ENCODE peak calls at places on chromosomes 11 and 22, in eight cellular contexts. F is uterus; J is endothelial cell of umbilical vein; Y is neuronal stem cell; V is heart right ventricle; A is cardiac muscle cell; W is CD8-positive, alpha-beta T cell; C is endodermal cell. S is an unnamed sample. For H3K27me3, the result is how much of the 10 kb centered on the place peaks cover.

GRCh38 chr11:113192121-113192925 is 122.1 kb upstream of the TTC12 start:
- DNase-seq in F (no peak), J (no peak), Y (peak), V (no peak), A (no peak), W (no peak), C (no peak), S (no peak)

GRCh38 chr11:104570088-104570701 is 328.1 kb downstream of the CASP12 start:
- DNase-seq in F (no peak), J (peak), Y (no peak), V (no peak), A (no peak), W (no peak), C (no peak), S (peak)

GRCh38 chr11:65661599-65662246 is 993 bp downstream of the RELA start:
- DNase-seq in F (peak), J (no peak), Y (no peak), V (no peak), A (no peak), W (no peak), C (peak), S (no peak)

GRCh38 chr11:35549787-35550186 is 24.4 kb upstream of the PAMR1 start:
- DNase-seq in F (no peak), J (no peak), Y (peak), V (no peak), A (peak), W (no peak), C (peak), S (peak)

GRCh38 chr11:69396051-69396947 is 85.2 kb upstream of the LINC01488 start:
- DNase-seq in F (no peak), J (no peak), Y (no peak), V (no peak), A (no peak), W (no peak), C (no peak), S (no peak)

GRCh38 chr22:39408807-39409206 is 9.2 kb downstream of the TAB1 start:
- DNase-seq in F (no peak), J (no peak), Y (no peak), V (no peak), A (no peak), W (no peak), C (no peak), S (no peak)

GRCh38 chr11:41289408-41289807 is 170.0 kb downstream of the LRRC4C start:
- DNase-seq in F (no peak), J (no peak), Y (no peak), V (no peak), A (no peak), W (no peak), C (no peak), S (no peak)

GRCh38 chr11:126595560-126595959 is 240.1 kb downstream of the ST3GAL4 start:
- DNase-seq in F (no peak), J (no peak), Y (no peak), V (no peak), A (no peak), W (no peak), C (peak), S (no peak)

GRCh38 chr22:17920992-17921650 is 103.2 kb downstream of the MICAL3 start:
- DNase-seq in F (no peak), J (no peak), Y (no peak), V (no peak), A (no peak), W (no peak), C (no peak), S (no peak)

GRCh38 chr11:76765863-76766350 is 17.2 kb upstream of the TSKU start:
- DNase-seq in F (no peak), J (no peak), Y (no peak), V (no peak), A (no peak), W (no peak), C (peak), S (no peak)

GRCh38 chr11:115869780-115870431 is 365.7 kb upstream of the CADM1 start:
- DNase-seq in F (no peak), J (no peak), Y (no peak), V (no peak), A (peak), W (no peak), C (peak), S (peak)

GRCh38 chr22:40423882-40424640 is 53.7 kb downstream of the SGSM3 start:
- DNase-seq in F (no peak), J (no peak), Y (no peak), V (no peak), A (no peak), W (no peak), C (no peak), S (no peak)

GRCh38 chr11:1235615-1236315 is 12.9 kb downstream of the MUC5B start:
- DNase-seq in F (no peak), J (no peak), Y (no peak), V (peak), A (no peak), W (no peak), C (no peak), S (no peak)

GRCh38 chr11:123330948-123331347 is 99.1 kb upstream of the GRAMD1B start:
- DNase-seq in F (no peak), J (no peak), Y (no peak), V (no peak), A (peak), W (no peak), C (no peak), S (no peak)

GRCh38 chr11:111719379-111719778 is 46.8 kb downstream of the PPP2R1B start:
- DNase-seq in F (no peak), J (peak), Y (no peak), V (no peak), A (no peak), W (no peak), C (no peak), S (peak)

GRCh38 chr11:122116591-122116990 is 576 bp upstream of the BLID start:
- DNase-seq in F (no peak), J (no peak), Y (no peak), V (no peak), A (no peak), W (no peak), C (no peak), S (no peak)
- H3K27ac ChIP-seq in F (no peak), J (no peak), Y (no peak), V (no peak), A (no peak), W (no peak), C (no peak), S (no peak)

GRCh38 chr11:6259638-6260019 is at the start of gene CCKBR:
- DNase-seq in F (no peak), J (no peak), Y (peak), V (no peak), A (peak), W (no peak), C (peak), S (no peak)

GRCh38 chr11:6268811-6269210 is 9.2 kb downstream of the CCKBR start:
- DNase-seq in F (no peak), J (no peak), Y (no peak), V (no peak), A (no peak), W (no peak), C (peak), S (no peak)

GRCh38 chr11:6258571-6258998 is 1.1 kb upstream of the CCKBR start:
- DNase-seq in F (no peak), J (no peak), Y (peak), V (no peak), A (peak), W (no peak), C (no peak), S (no peak)

GRCh38 chr11:6260207-6260726 is 629 bp downstream of the CCKBR start:
- DNase-seq in F (no peak), J (no peak), Y (no peak), V (no peak), A (no peak), W (no peak), C (peak), S (no peak)

DNA sequence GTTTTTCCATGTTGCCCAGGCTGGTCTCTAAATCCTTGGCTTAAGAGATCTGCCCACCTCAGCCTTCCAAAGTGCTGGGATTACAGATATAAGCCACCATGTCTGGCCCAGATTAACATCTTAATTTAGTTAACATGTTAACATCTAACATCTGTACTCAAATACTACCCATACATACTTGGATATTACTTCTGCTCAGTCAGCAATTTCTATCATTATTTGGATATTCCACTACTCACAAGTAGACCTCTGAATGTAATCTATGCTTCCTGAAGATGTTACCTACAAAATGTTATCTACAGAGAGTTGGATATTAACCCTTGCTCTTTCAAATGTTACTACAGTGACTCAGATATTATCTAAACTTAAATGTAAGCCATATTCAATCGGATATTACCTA is 4.0 kb downstream of the CCKBR start:
- DNase-seq in F (no peak), J (no peak), Y (no peak), V (no peak), A (no peak), W (no peak), C (no peak), S (no peak)
- H3K27me3 ChIP-seq in F (under half), J (under half), Y (under half), V (under half), A (under half), W (under half), C (under half), S (half or more)

GRCh38 chr22:26418620-26419019 is 10.4 kb upstream of the ASPHD2 start:
- DNase-seq in F (no peak), J (no peak), Y (no peak), V (no peak), A (no peak), W (no peak), C (no peak), S (no peak)
- H3K27ac ChIP-seq in F (no peak), J (no peak), Y (no peak), V (no peak), A (no peak), W (no peak), C (no peak), S (no peak)

DNA sequence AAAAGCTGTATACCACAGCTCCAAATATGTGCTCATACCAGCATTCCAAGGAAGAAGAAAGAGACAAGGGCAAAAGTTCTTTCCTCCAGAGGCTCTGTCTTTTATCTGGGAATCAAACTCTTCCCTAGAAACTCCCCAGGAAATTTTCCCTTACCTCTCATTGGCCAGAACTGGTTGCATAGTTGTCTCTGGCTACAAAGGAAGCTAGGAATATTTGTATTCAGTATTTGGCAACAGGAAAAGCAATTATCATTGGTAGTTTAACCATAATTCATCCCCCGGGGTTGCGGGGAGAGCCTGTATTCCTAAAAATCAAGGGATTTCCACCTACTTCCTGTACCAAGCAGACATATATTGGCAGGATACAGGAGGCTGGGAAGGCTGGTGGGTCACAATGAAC is 10.5 kb upstream of the ZFTA start:
- DNase-seq in F (no peak), J (peak), Y (no peak), V (no peak), A (no peak), W (no peak), C (no peak), S (no peak)
- H3K27me3 ChIP-seq in F (under half), J (under half), Y (under half), V (under half), A (under half), W (under half), C (under half), S (under half)

GRCh38 chr11:2698386-2699184 is 1.2 kb downstream of the KCNQ1OT1 start:
- DNase-seq in F (peak), J (no peak), Y (no peak), V (no peak), A (no peak), W (no peak), C (peak), S (peak)
- H3K27ac ChIP-seq in F (peak), J (no peak), Y (no peak), V (no peak), A (no peak), W (no peak), C (no peak), S (no peak)

DNA sequence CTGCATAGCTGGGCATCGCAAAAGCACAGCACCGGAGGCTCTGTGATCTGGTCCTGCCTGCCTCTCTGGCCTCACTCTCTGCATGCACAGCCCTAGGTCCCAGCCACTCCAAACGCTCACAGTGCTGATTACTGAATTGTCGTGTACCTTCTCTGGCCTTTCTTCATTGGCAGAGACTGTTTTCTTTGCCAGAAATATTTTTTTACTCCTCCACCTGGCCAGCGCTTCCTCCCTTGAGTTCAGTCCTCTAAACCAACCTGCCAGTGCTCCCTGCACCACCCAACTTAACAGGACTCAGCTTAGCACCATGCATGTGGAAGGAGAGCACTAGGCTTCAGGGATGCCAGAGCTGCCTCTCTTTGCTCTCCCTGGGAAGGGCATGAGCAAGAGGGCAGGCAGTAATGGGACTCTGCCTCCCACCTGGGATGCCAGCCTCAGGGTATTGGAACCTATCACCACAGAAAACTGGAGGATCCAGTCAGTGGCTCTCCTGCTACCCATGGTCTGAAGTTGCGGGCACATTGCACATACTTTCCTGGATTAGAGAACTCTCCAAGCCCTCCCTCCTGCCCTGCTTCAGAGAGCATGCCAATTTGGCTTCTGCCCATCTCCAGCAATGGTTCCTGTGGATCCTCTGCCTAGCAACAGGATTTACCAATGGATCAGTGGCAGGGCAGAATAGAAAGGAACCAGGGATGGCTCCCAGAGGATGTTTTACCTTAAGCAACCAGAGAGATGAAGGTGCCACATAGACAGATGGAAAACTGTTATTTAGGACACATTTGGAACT is 37.0 kb upstream of the GNAZ start:
- DNase-seq in F (no peak), J (no peak), Y (no peak), V (no peak), A (no peak), W (no peak), C (no peak), S (no peak)
- H3K27me3 ChIP-seq in F (under half), J (under half), Y (under half), V (under half), A (under half), W (under half), C (under half), S (under half)

DNA sequence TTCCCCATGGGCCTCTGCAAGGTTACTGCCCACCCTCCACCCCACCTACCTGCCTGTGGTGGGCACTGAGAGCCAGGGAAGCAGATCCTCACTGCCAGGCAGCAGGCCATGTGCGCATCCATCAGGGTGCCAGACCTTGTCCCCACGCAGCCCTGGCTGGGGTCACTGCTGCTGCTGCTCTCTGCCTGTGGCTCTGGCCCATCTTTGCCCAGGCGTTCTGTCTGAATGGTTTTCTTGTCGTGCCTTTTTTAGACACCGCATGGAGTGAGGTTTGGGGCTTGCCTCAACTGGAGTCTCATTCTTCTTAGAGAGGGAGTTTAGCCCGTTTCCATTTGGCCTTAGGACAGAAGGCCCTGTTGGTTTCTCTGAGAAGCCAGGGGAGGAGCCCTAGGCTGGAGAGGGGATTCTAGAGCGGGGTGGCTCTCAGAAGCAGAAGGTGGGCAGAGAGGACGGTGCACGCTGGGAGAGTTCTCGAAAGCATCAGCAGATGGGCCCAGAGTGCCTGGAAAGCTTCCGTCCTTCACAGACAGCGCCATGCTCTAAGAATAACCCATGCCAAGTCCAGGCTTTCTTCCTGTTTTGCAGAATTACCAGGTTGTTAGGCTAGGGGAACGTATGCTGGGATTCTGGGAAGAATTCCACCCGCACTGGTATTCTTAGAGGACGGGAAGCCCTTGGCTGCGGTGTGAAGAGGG is 8.1 kb downstream of the TANGO2 start:
- DNase-seq in F (no peak), J (no peak), Y (no peak), V (no peak), A (no peak), W (no peak), C (no peak), S (no peak)
- H3K27ac ChIP-seq in F (no peak), J (no peak), Y (no peak), V (no peak), A (peak), W (no peak), C (no peak), S (no peak)

DNA sequence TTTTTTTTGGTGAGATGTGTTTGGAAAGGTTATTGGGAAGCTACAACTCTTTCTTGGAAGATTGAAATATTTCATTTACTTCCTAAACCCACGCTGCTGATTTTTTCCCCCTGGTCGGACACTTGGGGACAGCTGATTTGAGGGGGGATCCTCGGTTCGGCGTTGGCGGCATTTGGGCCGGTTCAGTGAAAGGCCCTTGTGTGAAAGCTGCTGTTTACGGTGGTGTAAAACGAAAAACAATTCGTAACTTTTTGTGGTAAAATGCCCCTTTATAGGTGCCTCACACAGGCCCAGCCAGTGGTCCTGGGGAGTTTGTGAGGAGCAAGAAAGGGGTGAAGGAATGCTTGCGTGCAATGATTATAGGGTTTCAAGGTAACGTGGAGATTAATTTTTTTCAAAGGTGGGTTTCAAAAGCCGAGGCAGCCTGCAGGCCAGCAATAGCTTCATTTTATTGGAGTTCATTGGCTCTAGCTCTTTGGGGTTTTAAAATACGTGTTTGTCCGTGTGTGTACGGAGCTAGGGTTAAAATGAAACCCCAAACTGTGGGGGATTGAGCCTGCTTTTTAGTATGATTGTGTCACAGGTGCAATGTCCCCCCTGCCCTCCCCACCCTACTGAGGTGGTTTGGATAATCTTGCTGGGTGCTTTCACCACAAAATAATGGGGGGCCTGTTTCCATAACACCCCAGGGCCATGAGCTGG is 77.2 kb upstream of the PPARA start:
- DNase-seq in F (peak), J (no peak), Y (no peak), V (peak), A (no peak), W (no peak), C (no peak), S (no peak)
- H3K27me3 ChIP-seq in F (under half), J (under half), Y (half or more), V (under half), A (half or more), W (under half), C (half or more), S (under half)

GRCh38 chr22:19961201-19961580 is 19.6 kb upstream of the TXNRD2 start:
- DNase-seq in F (no peak), J (no peak), Y (no peak), V (no peak), A (no peak), W (no peak), C (no peak), S (no peak)

GRCh38 chr22:19961868-19962245 is 20.2 kb upstream of the TXNRD2 start:
- DNase-seq in F (no peak), J (no peak), Y (no peak), V (no peak), A (no peak), W (no peak), C (no peak), S (no peak)

GRCh38 chr22:19959043-19959586 is 17.5 kb upstream of the TXNRD2 start:
- DNase-seq in F (peak), J (peak), Y (peak), V (peak), A (peak), W (no peak), C (peak), S (no peak)

GRCh38 chr22:19959587-19960490 is 18.2 kb upstream of the TXNRD2 start:
- DNase-seq in F (no peak), J (no peak), Y (no peak), V (no peak), A (no peak), W (no peak), C (no peak), S (no peak)

DNA sequence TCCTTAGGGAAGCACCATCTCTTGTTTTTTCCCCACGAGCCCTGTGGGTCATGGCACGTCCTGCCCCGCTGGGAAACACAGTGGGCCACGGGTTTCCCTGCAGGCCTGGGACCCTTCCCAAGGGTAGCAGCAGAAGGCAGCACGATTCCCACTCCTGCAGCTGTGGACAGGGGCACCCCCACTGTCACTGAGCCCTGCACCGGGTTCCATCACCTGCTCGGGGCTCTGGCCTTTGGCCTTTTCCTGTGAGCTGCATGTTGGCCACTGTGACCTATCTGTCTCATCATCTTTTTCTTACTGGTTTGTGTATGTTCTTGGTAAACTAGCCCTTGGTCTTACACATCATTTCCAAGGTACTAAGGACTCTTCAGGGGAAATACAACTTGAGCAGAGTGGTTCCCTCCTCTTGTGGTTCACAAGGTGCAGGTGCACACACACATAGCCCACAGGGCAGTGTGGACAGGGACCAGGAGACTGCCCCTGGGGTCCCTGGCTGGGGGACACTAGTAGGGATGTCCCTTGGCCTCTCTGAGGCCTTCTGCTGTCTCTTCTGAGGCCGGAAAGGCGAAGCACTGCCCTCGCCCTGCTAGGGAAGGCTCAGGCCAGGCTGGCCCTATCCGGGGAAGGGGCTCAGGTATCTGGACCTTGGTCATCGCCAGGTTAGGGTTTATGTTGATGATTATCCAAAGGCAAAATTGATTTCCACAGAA is 19.0 kb upstream of the TXNRD2 start:
- DNase-seq in F (no peak), J (no peak), Y (no peak), V (no peak), A (no peak), W (no peak), C (no peak), S (no peak)
- H3K27ac ChIP-seq in F (no peak), J (no peak), Y (no peak), V (no peak), A (no peak), W (no peak), C (no peak), S (no peak)

S was measured in PC-3.